ENCODE peak calls at places on chromosomes 3 and 15, in four cellular contexts. One of them, this sample, is unnamed.

GRCh38 chr15:57551717-57552677 is 39.7 kb upstream of the MYZAP start:
- DNase-seq in GM10248: no peak
- DNase-seq in endothelial cell: peak; percentile 65
- DNase-seq in mesothelial cell of epicardium: no peak
- DNase-seq in this sample: no peak

GRCh38 chr3:64022451-64023186 is 675 bp downstream of the PSMD6 start:
- DNase-seq in endothelial cell: peak; percentile 5
- DNase-seq in GM10248: no peak
- DNase-seq in mesothelial cell of epicardium: no peak
- DNase-seq in this sample: peak; percentile 59

GRCh38 chr3:119973276-119973675 is 121.0 kb downstream of the GSK3B start:
- DNase-seq in endothelial cell: no peak
- DNase-seq in GM10248: no peak
- DNase-seq in mesothelial cell of epicardium: no peak
- DNase-seq in this sample: no peak

GRCh38 chr15:82647045-82647834 is at the start of gene CPEB1:
- DNase-seq in GM10248: peak; percentile 41
- DNase-seq in endothelial cell: peak; percentile 30
- DNase-seq in mesothelial cell of epicardium: no peak
- DNase-seq in this sample: peak; percentile 55

GRCh38 chr3:29153811-29154210 is 127.1 kb upstream of the RBMS3 start:
- DNase-seq in endothelial cell: no peak
- DNase-seq in mesothelial cell of epicardium: no peak
- DNase-seq in GM10248: no peak
- DNase-seq in this sample: peak; percentile 70

GRCh38 chr3:50388720-50389352 is 29.5 kb upstream of the TMEM115 start:
- DNase-seq in endothelial cell: no peak
- DNase-seq in GM10248: no peak
- DNase-seq in mesothelial cell of epicardium: no peak
- DNase-seq in this sample: no peak

GRCh38 chr3:182683335-182684257 is 109.7 kb upstream of the ATP11B start:
- DNase-seq in GM10248: peak; percentile 72
- DNase-seq in endothelial cell: peak; percentile 74
- DNase-seq in mesothelial cell of epicardium: no peak
- DNase-seq in this sample: peak; percentile 72

GRCh38 chr3:153210116-153210515 is 48.1 kb downstream of the RAP2B start:
- DNase-seq in GM10248: no peak
- DNase-seq in mesothelial cell of epicardium: no peak
- DNase-seq in endothelial cell: no peak
- DNase-seq in this sample: no peak

GRCh38 chr3:69823710-69824109 is 84.4 kb downstream of the MITF start:
- DNase-seq in endothelial cell: no peak
- DNase-seq in GM10248: no peak
- DNase-seq in mesothelial cell of epicardium: no peak
- DNase-seq in this sample: no peak

GRCh38 chr3:107701299-107701698 is 178.5 kb downstream of the BBX start:
- DNase-seq in mesothelial cell of epicardium: no peak
- DNase-seq in endothelial cell: no peak
- DNase-seq in GM10248: no peak
- DNase-seq in this sample: no peak

GRCh38 chr3:183895774-183896173 is 11.1 kb upstream of the PARL start:
- DNase-seq in endothelial cell: no peak
- DNase-seq in GM10248: no peak
- DNase-seq in mesothelial cell of epicardium: no peak
- DNase-seq in this sample: no peak

GRCh38 chr3:184368804-184369183 is 7.3 kb downstream of the POLR2H start:
- DNase-seq in GM10248: no peak
- DNase-seq in endothelial cell: no peak
- DNase-seq in mesothelial cell of epicardium: no peak
- DNase-seq in this sample: no peak

GRCh38 chr15:70048196-70048565 is 49.5 kb downstream of the TLE3 start:
- DNase-seq in endothelial cell: no peak
- DNase-seq in GM10248: no peak
- DNase-seq in mesothelial cell of epicardium: no peak
- DNase-seq in this sample: no peak

GRCh38 chr3:14374444-14374883 is 27.9 kb upstream of the SLC6A6 start:
- DNase-seq in GM10248: no peak
- DNase-seq in mesothelial cell of epicardium: no peak
- DNase-seq in endothelial cell: no peak
- DNase-seq in this sample: no peak

GRCh38 chr15:36590838-36591237 is 11.4 kb downstream of the CDIN1 start:
- DNase-seq in GM10248: no peak
- DNase-seq in endothelial cell: no peak
- DNase-seq in mesothelial cell of epicardium: no peak
- DNase-seq in this sample: no peak

GRCh38 chr3:15490158-15490557 is 31.3 kb downstream of the COLQ start:
- DNase-seq in endothelial cell: no peak
- DNase-seq in GM10248: no peak
- DNase-seq in mesothelial cell of epicardium: no peak
- DNase-seq in this sample: no peak

GRCh38 chr15:40307421-40308165 is at the start of gene PLCB2:
- DNase-seq in GM10248: peak; percentile 84
- DNase-seq in endothelial cell: peak; percentile 38
- DNase-seq in mesothelial cell of epicardium: no peak
- DNase-seq in this sample: peak; percentile 84

GRCh38 chr3:116444099-116444700 is 1.1 kb downstream of the LSAMP start:
- DNase-seq in GM10248: no peak
- DNase-seq in endothelial cell: no peak
- DNase-seq in mesothelial cell of epicardium: no peak
- DNase-seq in this sample: no peak

GRCh38 chr3:189001559-189001958 is 170.2 kb upstream of the TPRG1 start:
- DNase-seq in mesothelial cell of epicardium: no peak
- DNase-seq in GM10248: no peak
- DNase-seq in endothelial cell: no peak
- DNase-seq in this sample: no peak

GRCh38 chr3:54830658-54831057 is 97.2 kb downstream of the LRTM1 start:
- DNase-seq in GM10248: peak; percentile 29
- DNase-seq in endothelial cell: no peak
- DNase-seq in mesothelial cell of epicardium: no peak
- DNase-seq in this sample: peak; percentile 11

GRCh38 chr3:181629029-181629428 is 82.7 kb upstream of the SOX2 start:
- DNase-seq in mesothelial cell of epicardium: no peak
- DNase-seq in endothelial cell: no peak
- DNase-seq in GM10248: no peak
- DNase-seq in this sample: no peak

GRCh38 chr3:138824114-138824506 is 10.6 kb downstream of the PIK3CB start:
- DNase-seq in mesothelial cell of epicardium: no peak
- DNase-seq in GM10248: no peak
- DNase-seq in endothelial cell: no peak
- DNase-seq in this sample: no peak

GRCh38 chr3:187014417-187014864 is 84.1 kb downstream of the ST6GAL1 start:
- DNase-seq in endothelial cell: no peak
- DNase-seq in mesothelial cell of epicardium: no peak
- DNase-seq in GM10248: no peak
- DNase-seq in this sample: no peak

GRCh38 chr3:63727248-63727647 is 74.8 kb downstream of the SNTN start:
- DNase-seq in endothelial cell: no peak
- DNase-seq in GM10248: no peak
- DNase-seq in mesothelial cell of epicardium: no peak
- DNase-seq in this sample: no peak

GRCh38 chr3:42898896-42899675 is 6.9 kb upstream of the ZNF662 start:
- DNase-seq in GM10248: no peak
- DNase-seq in endothelial cell: no peak
- DNase-seq in mesothelial cell of epicardium: no peak
- DNase-seq in this sample: no peak

GRCh38 chr15:93929375-93930094 is 301.8 kb upstream of the MCTP2 start:
- DNase-seq in GM10248: no peak
- DNase-seq in endothelial cell: no peak
- DNase-seq in mesothelial cell of epicardium: no peak
- DNase-seq in this sample: no peak

GRCh38 chr15:33729648-33730047 is 238.6 kb upstream of the CHRM5 start:
- DNase-seq in endothelial cell: no peak
- DNase-seq in GM10248: no peak
- DNase-seq in mesothelial cell of epicardium: no peak
- DNase-seq in this sample: no peak

GRCh38 chr15:68586274-68586961 is 7.6 kb downstream of the CORO2B start:
- DNase-seq in GM10248: no peak
- DNase-seq in endothelial cell: no peak
- DNase-seq in mesothelial cell of epicardium: no peak
- DNase-seq in this sample: no peak

GRCh38 chr3:187741403-187742350 is 3.6 kb downstream of the BCL6 start:
- DNase-seq in mesothelial cell of epicardium: no peak
- DNase-seq in endothelial cell: peak; percentile 66
- DNase-seq in GM10248: no peak
- DNase-seq in this sample: peak; percentile 84

GRCh38 chr15:51624022-51624421 is 1.5 kb upstream of the DMXL2 start:
- DNase-seq in endothelial cell: no peak
- DNase-seq in GM10248: no peak
- DNase-seq in mesothelial cell of epicardium: no peak
- DNase-seq in this sample: no peak

GRCh38 chr15:40338041-40338657 is 2.6 kb downstream of the CCDC9B start:
- DNase-seq in GM10248: peak; percentile 91
- DNase-seq in endothelial cell: peak; percentile 80
- DNase-seq in mesothelial cell of epicardium: no peak
- DNase-seq in this sample: peak; percentile 88

GRCh38 chr3:141913150-141913811 is 36.8 kb downstream of the ATP1B3 start:
- DNase-seq in mesothelial cell of epicardium: no peak
- DNase-seq in GM10248: peak; percentile 62
- DNase-seq in endothelial cell: peak; percentile 28
- DNase-seq in this sample: peak; percentile 67

GRCh38 chr3:52982839-52983238 is 63.0 kb downstream of the SFMBT1 start:
- DNase-seq in GM10248: no peak
- DNase-seq in endothelial cell: no peak
- DNase-seq in mesothelial cell of epicardium: no peak
- DNase-seq in this sample: peak; percentile 27

DNA sequence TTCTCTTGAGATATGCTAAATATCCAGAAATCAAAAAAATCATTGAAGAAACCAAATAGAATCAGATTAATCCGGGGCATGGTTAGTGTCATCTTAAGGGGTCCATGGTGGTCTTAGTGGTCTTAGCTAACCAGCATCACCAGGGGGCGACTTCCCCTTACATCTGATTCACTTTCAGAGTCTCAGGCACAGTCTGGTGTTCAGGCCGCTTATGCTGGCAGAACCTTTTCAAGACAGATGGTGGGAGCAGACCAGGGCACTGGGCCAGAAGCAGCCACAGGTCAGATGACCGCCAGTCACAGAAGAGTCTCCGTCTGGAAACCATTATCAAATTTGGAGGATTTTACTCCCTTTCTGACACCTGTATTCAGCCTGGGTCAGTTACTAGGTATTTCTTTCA is 365.7 kb downstream of the GBE1 start:
- DNase-seq in mesothelial cell of epicardium: no peak
- DNase-seq in GM10248: no peak
- DNase-seq in endothelial cell: peak; percentile 11
- DNase-seq in this sample: no peak
- TF ChIP-seq CTCF in mesothelial cell of epicardium: no peak
- TF ChIP-seq CTCF in GM10248: no peak
- TF ChIP-seq CTCF in endothelial cell: no peak
- TF ChIP-seq CTCF in this sample: no peak

DNA sequence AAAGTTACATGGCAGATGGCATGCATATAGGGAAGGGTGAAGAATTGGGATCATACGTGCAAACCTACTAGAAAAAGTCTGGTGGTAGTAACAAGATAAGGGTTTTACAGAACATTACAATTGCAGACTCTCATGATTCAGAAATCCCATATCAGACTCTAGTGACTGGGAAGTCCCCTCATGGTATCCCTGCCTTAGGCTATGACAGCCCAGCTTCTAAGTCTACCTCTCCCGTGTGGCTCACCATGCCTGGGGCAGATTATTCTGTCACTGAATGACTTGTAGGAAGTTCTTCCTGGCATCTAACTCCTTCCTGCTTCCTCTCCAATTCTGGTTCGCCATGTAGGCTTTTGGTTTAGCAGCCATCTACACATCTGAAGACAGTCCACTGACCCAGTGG is 5.7 kb upstream of the SLC6A11 start:
- DNase-seq in GM10248: no peak
- DNase-seq in mesothelial cell of epicardium: no peak
- DNase-seq in endothelial cell: no peak
- DNase-seq in this sample: no peak
- TF ChIP-seq CTCF in GM10248: no peak
- TF ChIP-seq CTCF in mesothelial cell of epicardium: no peak
- TF ChIP-seq CTCF in endothelial cell: no peak
- TF ChIP-seq CTCF in this sample: no peak

DNA sequence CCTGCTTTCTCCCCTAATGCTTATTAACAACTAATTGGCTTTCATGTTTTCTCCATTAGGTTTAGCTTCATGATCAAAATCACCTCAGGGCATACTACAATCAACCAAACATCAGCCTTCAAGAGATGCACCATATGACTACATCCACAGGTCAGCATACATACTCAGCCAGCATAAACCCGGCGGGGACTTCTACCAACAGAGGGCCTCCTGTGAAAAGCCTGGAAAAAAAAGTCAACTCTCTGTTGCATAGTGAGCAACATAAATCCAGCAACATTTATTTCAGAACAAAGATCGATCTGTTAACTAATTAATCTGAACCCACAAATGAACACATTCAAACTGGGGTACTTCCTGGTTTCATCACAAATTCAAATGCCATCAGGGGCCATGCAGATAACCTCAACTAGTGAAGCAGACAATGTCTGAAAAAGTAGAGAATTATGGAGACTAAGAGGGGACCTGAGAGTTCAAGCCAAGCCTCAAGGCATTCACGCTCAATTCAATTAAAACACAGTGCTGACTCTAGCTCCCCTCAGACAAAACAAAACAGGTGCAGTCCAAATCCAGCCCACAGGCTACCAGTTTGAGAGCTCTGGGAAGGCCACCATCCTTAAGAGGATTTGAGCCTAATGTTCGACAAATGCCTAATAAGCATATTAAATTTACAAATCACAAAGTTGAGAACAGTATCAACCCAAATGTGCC is 124.5 kb downstream of the MAGI1 start:
- DNase-seq in mesothelial cell of epicardium: no peak
- DNase-seq in GM10248: no peak
- DNase-seq in endothelial cell: no peak
- DNase-seq in this sample: no peak
- TF ChIP-seq CTCF in mesothelial cell of epicardium: no peak
- TF ChIP-seq CTCF in GM10248: no peak
- TF ChIP-seq CTCF in endothelial cell: no peak
- TF ChIP-seq CTCF in this sample: no peak

GRCh38 chr3:39463269-39463668 is 4.2 kb upstream of the MOBP start:
- DNase-seq in GM10248: no peak
- DNase-seq in endothelial cell: no peak
- DNase-seq in mesothelial cell of epicardium: no peak
- DNase-seq in this sample: no peak
- TF ChIP-seq CTCF in GM10248: no peak
- TF ChIP-seq CTCF in endothelial cell: no peak
- TF ChIP-seq CTCF in mesothelial cell of epicardium: no peak
- TF ChIP-seq CTCF in this sample: no peak